ENCODE peak calls at places on chromosomes 11 and 22, in five cellular contexts. U, X, Z, K and A are unnamed samples.

GRCh38 chr11:76688146-76688545 is 17.6 kb upstream of the LRRC32 start:
- DNase-seq in U (no peak), X (no peak), Z (no peak), K (no peak), A (no peak)

GRCh38 chr11:127996825-127997224 is 590.5 kb downstream of the ETS1 start:
- DNase-seq in U (no peak), X (no peak), Z (no peak), K (no peak), A (no peak)

GRCh38 chr22:33005476-33005875 is 52.7 kb downstream of the SYN3 start:
- DNase-seq in U (no peak), X (no peak), Z (no peak), K (no peak), A (no peak)

GRCh38 chr11:45994421-45995341 is 72.2 kb downstream of the LARGE2 start:
- DNase-seq in U (no peak), X (no peak), Z (no peak), K (no peak), A (no peak)

GRCh38 chr11:12542186-12542935 is 131.9 kb upstream of the TEAD1 start:
- DNase-seq in U (no peak), X (no peak), Z (no peak), K (no peak), A (no peak)

GRCh38 chr22:40487663-40488249 is 117.4 kb downstream of the SGSM3 start:
- DNase-seq in U (peak; percentile 50), X (no peak), Z (no peak), K (peak; percentile 9), A (no peak)

GRCh38 chr11:10655227-10655626 is 38.3 kb downstream of the IRAG1 start:
- DNase-seq in U (no peak), X (no peak), Z (no peak), K (no peak), A (no peak)

GRCh38 chr22:43931771-43932170 is 8.2 kb downstream of the PNPLA3 start:
- DNase-seq in U (no peak), X (no peak), Z (no peak), K (no peak), A (no peak)

GRCh38 chr11:123580557-123581275 is 73.7 kb downstream of the SCN3B start:
- DNase-seq in U (peak; percentile 73), X (peak; percentile 86), Z (peak; percentile 49), K (peak; percentile 32), A (peak; percentile 58)

GRCh38 chr22:28426346-28427132 is 253.1 kb downstream of the TTC28 start:
- DNase-seq in U (no peak), X (no peak), Z (no peak), K (peak; percentile 25), A (no peak)

GRCh38 chr11:43245471-43245870 is 66.3 kb upstream of the API5 start:
- DNase-seq in U (no peak), X (no peak), Z (no peak), K (no peak), A (no peak)

GRCh38 chr11:76744186-76745058 is 38.7 kb upstream of the TSKU start:
- DNase-seq in U (no peak), X (no peak), Z (peak; percentile 36), K (peak; percentile 32), A (peak; percentile 81)

GRCh38 chr11:95507794-95508193 is 276.8 kb upstream of the SESN3 start:
- DNase-seq in U (no peak), X (no peak), Z (no peak), K (no peak), A (no peak)

GRCh38 chr11:46504817-46505613 is 88.8 kb downstream of the AMBRA1 start:
- DNase-seq in U (no peak), X (no peak), Z (no peak), K (peak; percentile 59), A (no peak)

GRCh38 chr22:18071968-18072310 is 5.9 kb upstream of the PEX26 start:
- DNase-seq in U (no peak), X (peak; percentile 16), Z (no peak), K (no peak), A (no peak)

GRCh38 chr11:131253885-131254204 is 116.6 kb upstream of the NTM start:
- DNase-seq in U (no peak), X (no peak), Z (no peak), K (no peak), A (no peak)

GRCh38 chr11:129881570-129882170 is 13.7 kb downstream of the NFRKB start:
- DNase-seq in U (peak; percentile 74), X (peak; percentile 75), Z (no peak), K (peak; percentile 26), A (no peak)

GRCh38 chr11:68987211-68987610 is 6.4 kb upstream of the MRGPRD start:
- DNase-seq in U (no peak), X (no peak), Z (no peak), K (no peak), A (no peak)

GRCh38 chr11:41201156-41201555 is 258.3 kb downstream of the LRRC4C start:
- DNase-seq in U (peak; percentile 30), X (no peak), Z (no peak), K (no peak), A (no peak)

GRCh38 chr22:41557401-41558240 is 3.2 kb upstream of the CSDC2 start:
- DNase-seq in U (peak; percentile 49), X (no peak), Z (peak; percentile 50), K (peak; percentile 49), A (peak; percentile 88)

GRCh38 chr11:69642913-69643632 is 2.1 kb downstream of the CCND1 start:
- DNase-seq in U (peak; percentile 89), X (peak; percentile 91), Z (peak; percentile 78), K (no peak), A (peak; percentile 86)

GRCh38 chr11:113935858-113936257 is 31.3 kb downstream of the HTR3B start:
- DNase-seq in U (no peak), X (no peak), Z (no peak), K (no peak), A (no peak)

GRCh38 chr11:11397043-11397415 is 44.0 kb upstream of the CSNK2A3 start:
- DNase-seq in U (no peak), X (no peak), Z (no peak), K (no peak), A (no peak)

GRCh38 chr11:38491986-38492385 is 1894.0 kb upstream of the RAG2 start:
- DNase-seq in U (no peak), X (no peak), Z (no peak), K (no peak), A (no peak)

GRCh38 chr22:44707178-44707577 is 5.2 kb downstream of the PRR5 start:
- DNase-seq in U (no peak), X (no peak), Z (no peak), K (no peak), A (no peak)

GRCh38 chr22:44024288-44024908 is at the start of gene PARVB:
- DNase-seq in U (peak; percentile 77), X (peak; percentile 67), Z (peak; percentile 47), K (no peak), A (peak; percentile 80)

GRCh38 chr22:26139320-26139719 is 29.9 kb upstream of the SEZ6L start:
- DNase-seq in U (no peak), X (no peak), Z (no peak), K (no peak), A (peak; percentile 46)

GRCh38 chr11:112968988-112969714 is 7.9 kb downstream of the NCAM1 start:
- DNase-seq in U (no peak), X (no peak), Z (no peak), K (no peak), A (no peak)